ENCODE peak calls at places on chromosomes 11 and 22, in four cellular contexts. D, W, K and U are unnamed samples.

GRCh38 chr11:9943346-9944110 is 279.7 kb downstream of the SWAP70 start:
- DNase-seq in D (no peak), W (no peak), K (peak), U (no peak)

GRCh38 chr22:32562916-32563315 is 88.3 kb downstream of the FBXO7 start:
- DNase-seq in D (no peak), W (peak), K (no peak), U (no peak)

GRCh38 chr11:35859311-35859710 is 84.6 kb upstream of the LDLRAD3 start:
- DNase-seq in D (no peak), W (no peak), K (peak), U (no peak)

GRCh38 chr11:66316849-66317251 is at the start of gene CD248:
- DNase-seq in D (peak), W (peak), K (peak), U (no peak)

GRCh38 chr11:105078283-105078682 is 33.1 kb upstream of the CARD16 start:
- DNase-seq in D (no peak), W (no peak), K (no peak), U (no peak)

GRCh38 chr22:38479096-38479840 is 11.4 kb downstream of the KDELR3 start:
- DNase-seq in D (no peak), W (no peak), K (no peak), U (no peak)

GRCh38 chr22:17884084-17884483 is 109.8 kb upstream of the BID start:
- DNase-seq in D (no peak), W (no peak), K (no peak), U (no peak)

GRCh38 chr11:111983187-111983986 is 41.8 kb upstream of the DLAT start:
- DNase-seq in D (no peak), W (no peak), K (no peak), U (no peak)

GRCh38 chr11:70556884-70557741 is 158.8 kb downstream of the CTTN start:
- DNase-seq in D (no peak), W (no peak), K (no peak), U (no peak)

GRCh38 chr22:27809226-27809625 is 7.7 kb upstream of the MN1 start:
- DNase-seq in D (no peak), W (no peak), K (no peak), U (no peak)
- TF ChIP-seq CTCF in D (no peak), W (no peak), K (no peak), U (no peak)

GRCh38 chr11:121153472-121153871 is 52.4 kb downstream of the TECTA start:
- DNase-seq in D (peak), W (no peak), K (no peak), U (no peak)
- TF ChIP-seq CTCF in D (no peak), W (no peak), K (no peak), U (no peak)

GRCh38 chr22:27032121-27032761 is 374.9 kb downstream of the MIAT start:
- DNase-seq in D (no peak), W (peak), K (no peak), U (no peak)
- TF ChIP-seq CTCF in D (no peak), W (no peak), K (peak), U (no peak)

GRCh38 chr11:975824-976223 is 50.2 kb downstream of the AP2A2 start:
- DNase-seq in D (peak), W (no peak), K (peak), U (no peak)
- TF ChIP-seq CTCF in D (no peak), W (no peak), K (peak), U (no peak)

GRCh38 chr11:6755953-6756347 is 15.8 kb downstream of the OR2AG2 start:
- DNase-seq in D (no peak), W (no peak), K (no peak), U (no peak)

GRCh38 chr11:6755303-6755952 is 16.3 kb downstream of the OR2AG2 start:
- DNase-seq in D (peak), W (no peak), K (peak), U (peak)

DNA sequence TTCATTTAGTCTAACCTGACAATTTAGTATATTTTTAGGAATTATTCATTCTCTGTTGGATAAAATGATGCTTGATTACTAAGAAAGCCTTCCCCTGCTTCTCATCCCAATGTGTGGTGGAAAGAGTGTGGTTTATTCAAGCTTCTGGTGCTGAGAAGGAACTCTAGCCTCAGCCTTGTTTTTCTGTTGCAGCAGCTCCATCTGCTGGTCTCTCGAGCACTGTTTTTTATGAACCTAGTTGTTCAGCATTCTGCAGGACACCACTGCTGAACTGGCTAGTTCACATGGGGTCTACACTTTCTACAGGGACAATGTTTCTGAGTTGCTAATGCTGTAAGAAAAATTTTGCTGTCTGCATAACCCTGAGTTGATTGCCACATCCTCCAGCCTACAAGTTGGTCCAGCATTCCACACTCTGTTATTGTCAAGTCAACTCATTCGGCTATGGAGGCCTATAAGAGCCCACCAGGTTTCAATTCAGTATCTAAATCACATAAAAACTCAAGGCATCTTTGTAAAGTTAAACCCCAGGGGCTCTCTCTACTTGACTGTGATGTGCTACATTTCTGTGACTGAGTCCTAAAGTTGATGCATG is 14.3 kb downstream of the OR2AG2 start:
- DNase-seq in D (peak), W (peak), K (peak), U (peak)
- TF ChIP-seq CTCF in D (peak), W (no peak), K (peak), U (peak)

DNA sequence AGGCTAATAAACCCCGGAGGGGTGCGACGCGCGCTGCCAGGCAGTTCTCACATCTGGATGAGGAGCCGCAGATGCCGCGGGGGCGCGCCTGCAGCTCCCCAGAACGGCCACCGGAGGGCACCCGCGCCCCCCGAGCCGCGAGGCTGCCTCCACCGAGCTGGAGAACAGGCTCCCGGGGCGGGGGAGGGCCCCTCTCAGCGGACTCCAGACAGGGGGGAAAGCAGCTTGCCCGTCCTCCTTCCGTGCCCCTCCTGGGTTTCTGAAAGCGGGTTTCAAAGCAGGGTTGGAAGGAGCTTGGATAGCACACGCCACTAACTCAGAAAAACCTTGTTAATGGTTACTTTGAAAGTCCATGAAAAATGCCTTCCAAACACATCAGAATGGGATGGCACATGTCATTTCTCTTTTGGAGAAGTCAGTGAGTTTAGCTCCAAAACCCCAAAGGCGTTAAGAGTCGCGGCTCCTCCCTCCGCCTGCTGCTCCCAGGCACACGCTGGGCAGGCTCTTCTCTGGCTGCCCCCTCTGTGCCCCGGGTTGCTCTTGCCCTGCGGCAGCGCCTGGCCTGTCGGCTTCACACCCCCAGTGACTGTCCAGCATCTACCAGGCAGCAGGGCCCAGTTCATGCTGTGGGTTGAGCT is 317.8 kb downstream of the NTM start:
- DNase-seq in D (peak), W (peak), K (peak), U (peak)
- TF ChIP-seq CTCF in D (peak), W (no peak), K (peak), U (peak)

GRCh38 chr11:59144579-59145345 is 2.1 kb downstream of the FAM111A start:
- DNase-seq in D (peak), W (peak), K (peak), U (peak)
- TF ChIP-seq CTCF in D (no peak), W (no peak), K (peak), U (no peak)